ENCODE peak calls at places on chromosomes 4 and X, in four cellular contexts. Y is ascending aorta, G is neural crest cell, Z is AG08395. J is an unnamed sample.

GRCh38 chr4:170026253-170026991 is at the start of gene MFAP3L:
- DNase-seq in Y (peak), G (peak), Z (peak), J (peak)

GRCh38 chrX:7709845-7710244 is 133.1 kb upstream of the VCX start:
- DNase-seq in Y (no peak), G (no peak), Z (no peak), J (no peak)

GRCh38 chr4:22063613-22064012 is 115.0 kb upstream of the KCNIP4 start:
- DNase-seq in Y (no peak), G (no peak), Z (no peak), J (no peak)

GRCh38 chrX:25013593-25014365 is 2.0 kb downstream of the ARX start:
- DNase-seq in Y (no peak), G (no peak), Z (no peak), J (no peak)

GRCh38 chrX:46979340-46979739 is 67.1 kb downstream of the JADE3 start:
- DNase-seq in Y (no peak), G (no peak), Z (peak), J (no peak)

GRCh38 chrX:108000751-108001150 is 18.6 kb upstream of the TEX13B start:
- DNase-seq in Y (no peak), G (no peak), Z (no peak), J (no peak)

GRCh38 chrX:120769576-120770341 is 105.9 kb downstream of the CT47B1 start:
- DNase-seq in Y (no peak), G (no peak), Z (peak), J (no peak)

GRCh38 chrX:53089224-53089842 is 4.6 kb upstream of the KANTR start:
- DNase-seq in Y (no peak), G (no peak), Z (peak), J (no peak)

GRCh38 chrX:25105251-25105650 is 89.5 kb upstream of the ARX start:
- DNase-seq in Y (no peak), G (peak), Z (no peak), J (no peak)

GRCh38 chr4:8504279-8505007 is 63.9 kb downstream of the TRMT44 start:
- DNase-seq in Y (no peak), G (no peak), Z (no peak), J (no peak)

GRCh38 chr4:125389713-125390112 is 75.0 kb downstream of the FAT4 start:
- DNase-seq in Y (no peak), G (no peak), Z (peak), J (no peak)

GRCh38 chr4:76582074-76582816 is 147.2 kb downstream of the SHROOM3 start:
- DNase-seq in Y (no peak), G (no peak), Z (no peak), J (no peak)

GRCh38 chrX:49977319-49978090 is 55.1 kb downstream of the CLCN5 start:
- DNase-seq in Y (no peak), G (no peak), Z (no peak), J (no peak)

GRCh38 chr4:182855877-182856276 is 61.3 kb downstream of the DCTD start:
- DNase-seq in Y (no peak), G (no peak), Z (no peak), J (no peak)

GRCh38 chr4:15341733-15342300 is 86.0 kb upstream of the C1QTNF7 start:
- DNase-seq in Y (no peak), G (no peak), Z (no peak), J (no peak)